ENCODE peak calls at places on chromosomes 5 and 9, in ten cellular contexts. Y, I, W, A, L, P, U, E, Z and M are unnamed samples.

GRCh38 chr5:72693001-72693442 is 123.4 kb upstream of the TNPO1 start:
- DNase-seq in Y (peak), I (no peak), W (no peak), A (no peak), L (no peak), P (no peak), U (no peak), E (no peak), Z (no peak), M (no peak)

GRCh38 chr9:106449528-106449927 is 413.4 kb upstream of the ZNF462 start:
- DNase-seq in Y (no peak), I (no peak), W (no peak), A (no peak), L (no peak), P (no peak), U (peak), E (no peak), Z (no peak), M (no peak)

GRCh38 chr5:16508730-16509531 is 43.3 kb upstream of the ZNF622 start:
- DNase-seq in Y (no peak), I (peak), W (no peak), A (no peak), L (no peak), P (no peak), U (no peak), E (no peak), Z (peak), M (peak)

GRCh38 chr5:164119806-164120440 is 614.5 kb downstream of the MAT2B start:
- DNase-seq in Y (peak), I (no peak), W (peak), A (no peak), L (no peak), P (no peak), U (peak), E (no peak), Z (no peak), M (no peak)

GRCh38 chr9:128846680-128847030 is 17.1 kb upstream of the SPOUT1 start:
- DNase-seq in Y (no peak), I (no peak), W (no peak), A (no peak), L (no peak), P (no peak), U (no peak), E (no peak), Z (no peak), M (no peak)

GRCh38 chr5:516980-517379 is 7.3 kb downstream of the SLC9A3 start:
- DNase-seq in Y (no peak), I (no peak), W (no peak), A (no peak), L (no peak), P (no peak), U (no peak), E (no peak), Z (no peak), M (no peak)

GRCh38 chr5:122492675-122493074 is 180.6 kb downstream of the SNCAIP start:
- DNase-seq in Y (no peak), I (no peak), W (no peak), A (no peak), L (no peak), P (no peak), U (peak), E (no peak), Z (no peak), M (no peak)

GRCh38 chr9:81596671-81597426 is 92.5 kb downstream of the TLE1 start:
- DNase-seq in Y (no peak), I (no peak), W (no peak), A (no peak), L (no peak), P (no peak), U (no peak), E (no peak), Z (no peak), M (no peak)

GRCh38 chr5:3011764-3012017 is 260.2 kb upstream of the IRX2 start:
- DNase-seq in Y (no peak), I (no peak), W (no peak), A (no peak), L (no peak), P (no peak), U (no peak), E (no peak), Z (no peak), M (no peak)

GRCh38 chr9:69980041-69980440 is 63.6 kb upstream of the MAMDC2 start:
- DNase-seq in Y (peak), I (no peak), W (no peak), A (no peak), L (no peak), P (no peak), U (no peak), E (no peak), Z (no peak), M (no peak)

GRCh38 chr5:131773805-131774204 is 23.0 kb downstream of the FNIP1 start:
- DNase-seq in Y (no peak), I (no peak), W (no peak), A (no peak), L (peak), P (no peak), U (no peak), E (no peak), Z (no peak), M (no peak)

GRCh38 chr9:21574261-21574660 is 92.1 kb upstream of the IFNE start:
- DNase-seq in Y (no peak), I (no peak), W (no peak), A (no peak), L (no peak), P (no peak), U (no peak), E (no peak), Z (no peak), M (no peak)